ENCODE peak calls at places on chromosomes 6 and 20, in seven cellular contexts. One of them, this sample, is unnamed.

GRCh38 chr20:57592263-57593092 is 27.7 kb downstream of the ZBP1 start:
- DNase-seq in omental fat pad: no peak
- DNase-seq in hippocampal formation: no peak
- DNase-seq in activated CD4-positive, alpha-beta T cell treated with anti-CD3 and anti-CD28 coated beads for 48 hours: no peak
- DNase-seq in choroid plexus epithelial cell: no peak
- DNase-seq in Calu3: no peak
- DNase-seq in A172: no peak
- DNase-seq in this sample: no peak

GRCh38 chr6:15080895-15081294 is 165.0 kb upstream of the JARID2 start:
- DNase-seq in omental fat pad: no peak
- DNase-seq in hippocampal formation: no peak
- DNase-seq in activated CD4-positive, alpha-beta T cell treated with anti-CD3 and anti-CD28 coated beads for 48 hours: no peak
- DNase-seq in choroid plexus epithelial cell: no peak
- DNase-seq in Calu3: no peak
- DNase-seq in A172: no peak
- DNase-seq in this sample: no peak

GRCh38 chr20:62935968-62936585 is 1.9 kb upstream of the GID8 start:
- DNase-seq in omental fat pad: no peak
- DNase-seq in hippocampal formation: no peak
- DNase-seq in activated CD4-positive, alpha-beta T cell treated with anti-CD3 and anti-CD28 coated beads for 48 hours: no peak
- DNase-seq in choroid plexus epithelial cell: no peak
- DNase-seq in Calu3: no peak
- DNase-seq in A172: no peak
- DNase-seq in this sample: no peak

GRCh38 chr6:142331075-142331551 is 29.3 kb downstream of the ADGRG6 start:
- DNase-seq in omental fat pad: no peak
- DNase-seq in hippocampal formation: no peak
- DNase-seq in activated CD4-positive, alpha-beta T cell treated with anti-CD3 and anti-CD28 coated beads for 48 hours: peak
- DNase-seq in choroid plexus epithelial cell: peak
- DNase-seq in Calu3: no peak
- DNase-seq in A172: no peak
- DNase-seq in this sample: no peak

GRCh38 chr20:36591854-36592641 is 13.5 kb upstream of the RAB5IF start:
- DNase-seq in omental fat pad: no peak
- DNase-seq in hippocampal formation: peak
- DNase-seq in activated CD4-positive, alpha-beta T cell treated with anti-CD3 and anti-CD28 coated beads for 48 hours: peak
- DNase-seq in choroid plexus epithelial cell: peak
- DNase-seq in Calu3: peak
- DNase-seq in A172: peak
- DNase-seq in this sample: no peak

GRCh38 chr20:32338665-32339064 is 19.5 kb upstream of the ASXL1 start:
- DNase-seq in omental fat pad: no peak
- DNase-seq in hippocampal formation: no peak
- DNase-seq in activated CD4-positive, alpha-beta T cell treated with anti-CD3 and anti-CD28 coated beads for 48 hours: no peak
- DNase-seq in choroid plexus epithelial cell: no peak
- DNase-seq in Calu3: no peak
- DNase-seq in A172: no peak
- DNase-seq in this sample: no peak

GRCh38 chr6:91786474-91787184 is 1199.8 kb upstream of the MAP3K7 start:
- DNase-seq in omental fat pad: no peak
- DNase-seq in hippocampal formation: no peak
- DNase-seq in activated CD4-positive, alpha-beta T cell treated with anti-CD3 and anti-CD28 coated beads for 48 hours: no peak
- DNase-seq in choroid plexus epithelial cell: no peak
- DNase-seq in Calu3: no peak
- DNase-seq in A172: peak
- DNase-seq in this sample: no peak

GRCh38 chr20:43404880-43405279 is 52.8 kb upstream of the SRSF6 start:
- DNase-seq in omental fat pad: no peak
- DNase-seq in hippocampal formation: no peak
- DNase-seq in activated CD4-positive, alpha-beta T cell treated with anti-CD3 and anti-CD28 coated beads for 48 hours: peak
- DNase-seq in choroid plexus epithelial cell: no peak
- DNase-seq in Calu3: peak
- DNase-seq in A172: peak
- DNase-seq in this sample: no peak